ENCODE peak calls at places on chromosomes 2 and 18, in four cellular contexts. M is stimulated activated CD8-positive, alpha-beta memory T cell treated with anti-CD3 and anti-CD28 coated beads, Interleukin-7, amount 100 ng/mL, for 48 hours; B is islet precursor cell; L is foreskin fibroblast. W is an unnamed sample.

GRCh38 chr2:177147093-177147694 is 65.4 kb upstream of the HNRNPA3 start:
- DNase-seq in M (no peak), B (no peak), L (no peak), W (peak; percentile 69)

GRCh38 chr2:101406867-101407266 is 19.6 kb upstream of the CREG2 start:
- DNase-seq in M (no peak), B (no peak), L (peak; percentile 90), W (peak; percentile 93)

GRCh38 chr2:120670771-120671480 is 64.7 kb upstream of the GLI2 start:
- DNase-seq in M (no peak), B (no peak), L (no peak), W (no peak)

GRCh38 chr2:150357770-150358467 is 129.5 kb downstream of the RND3 start:
- DNase-seq in M (no peak), B (no peak), L (no peak), W (no peak)

GRCh38 chr2:120863173-120863545 is 127.5 kb downstream of the GLI2 start:
- DNase-seq in M (no peak), B (no peak), L (no peak), W (no peak)

GRCh38 chr2:225570000-225570399 is 170.5 kb downstream of the NYAP2 start:
- DNase-seq in M (no peak), B (no peak), L (no peak), W (no peak)

GRCh38 chr18:24395049-24395780 is 2.4 kb downstream of the OSBPL1A start:
- DNase-seq in M (no peak), B (no peak), L (peak; percentile 31), W (no peak)

GRCh38 chr2:72920317-72921087 is 3.2 kb downstream of the EMX1 start:
- DNase-seq in M (no peak), B (peak; percentile 69), L (no peak), W (peak; percentile 33)